ENCODE peak calls at places on chromosome 15, in four cellular contexts. H is left lung, K is foreskin fibroblast, O is upper lobe of left lung. R is an unnamed sample.

GRCh38 chr15:33201376-33202189 is 7.1 kb upstream of the FMN1 start:
- DNase-seq in K (peak; percentile 23), H (peak; percentile 79), O (peak; percentile 80), R (peak; percentile 18)

GRCh38 chr15:73979636-73980035 is 12.5 kb downstream of the STOML1 start:
- DNase-seq in K (no peak), O (no peak), H (no peak), R (no peak)

GRCh38 chr15:67080900-67081431 is 15.6 kb downstream of the SMAD3 start:
- DNase-seq in O (peak; percentile 73), K (peak; percentile 92), H (no peak), R (peak; percentile 69)

GRCh38 chr15:42640103-42640502 is 64.7 kb downstream of the STARD9 start:
- DNase-seq in O (no peak), K (no peak), H (no peak), R (no peak)

GRCh38 chr15:64883997-64884511 is 27.6 kb upstream of the ANKDD1A start:
- DNase-seq in K (peak; percentile 90), O (peak; percentile 90), H (peak; percentile 94), R (peak; percentile 45)

GRCh38 chr15:64624242-64624641 is 151.1 kb downstream of the RBPMS2 start:
- DNase-seq in K (no peak), H (no peak), O (no peak), R (no peak)

GRCh38 chr15:90412356-90413194 is 24.5 kb downstream of the IQGAP1 start:
- DNase-seq in K (no peak), H (no peak), O (peak; percentile 93), R (no peak)

GRCh38 chr15:40234783-40235182 is 4.1 kb upstream of the PAK6 start:
- DNase-seq in O (no peak), K (no peak), H (no peak), R (no peak)

GRCh38 chr15:91911878-91912277 is 58.4 kb downstream of the SLCO3A1 start:
- DNase-seq in K (no peak), H (no peak), O (no peak), R (no peak)

GRCh38 chr15:71476823-71477222 is 333.5 kb upstream of the NR2E3 start:
- DNase-seq in K (no peak), O (no peak), H (no peak), R (no peak)

GRCh38 chr15:38975282-38975990 is 410.8 kb upstream of the RASGRP1 start:
- DNase-seq in H (no peak), K (no peak), O (no peak), R (no peak)

GRCh38 chr15:45225506-45226273 is 26.3 kb upstream of the SLC28A2 start:
- DNase-seq in K (no peak), O (no peak), H (no peak), R (no peak)

GRCh38 chr15:67523337-67523736 is 2.4 kb downstream of the C15orf61 start:
- DNase-seq in O (no peak), K (no peak), H (no peak), R (no peak)

GRCh38 chr15:65937476-65937875 is 68.2 kb downstream of the RAB11A start:
- DNase-seq in K (no peak), H (no peak), O (peak; percentile 51), R (no peak)

GRCh38 chr15:89747708-89748682 is 3.1 kb downstream of the MESP1 start:
- DNase-seq in H (peak; percentile 75), K (no peak), O (no peak), R (no peak)

GRCh38 chr15:101022306-101022705 is 103.1 kb downstream of the LRRK1 start:
- DNase-seq in H (no peak), O (no peak), K (no peak), R (no peak)

GRCh38 chr15:37019479-37020433 is 80.6 kb downstream of the MEIS2 start:
- DNase-seq in O (peak; percentile 31), H (no peak), K (no peak), R (no peak)

GRCh38 chr15:31091531-31091930 is 10.0 kb downstream of the TRPM1 start:
- DNase-seq in K (peak; percentile 30), H (no peak), O (no peak), R (no peak)

GRCh38 chr15:38691951-38692788 is 127.6 kb upstream of the RASGRP1 start:
- DNase-seq in H (no peak), K (no peak), O (no peak), R (no peak)

GRCh38 chr15:74497584-74497983 is 36.6 kb upstream of the UBL7 start:
- DNase-seq in H (no peak), K (no peak), O (no peak), R (no peak)

GRCh38 chr15:48392356-48392755 is 61.1 kb downstream of the DUT start:
- DNase-seq in K (no peak), O (peak; percentile 47), H (no peak), R (no peak)

GRCh38 chr15:27796405-27797085 is 302.6 kb downstream of the OCA2 start:
- DNase-seq in H (no peak), O (no peak), K (no peak), R (no peak)

GRCh38 chr15:65987100-65987499 is 117.8 kb downstream of the RAB11A start:
- DNase-seq in K (no peak), H (no peak), O (no peak), R (no peak)

GRCh38 chr15:23648920-23649515 is 1.4 kb upstream of the MAGEL2 start:
- DNase-seq in K (no peak), H (no peak), O (no peak), R (no peak)

GRCh38 chr15:71725215-71725955 is 85.0 kb upstream of the NR2E3 start:
- DNase-seq in H (no peak), K (peak; percentile 57), O (no peak), R (no peak)

GRCh38 chr15:70474682-70475438 is 288.5 kb downstream of the UACA start:
- DNase-seq in O (peak; percentile 87), K (peak; percentile 38), H (peak; percentile 90), R (no peak)

GRCh38 chr15:58404722-58405121 is 27.1 kb upstream of the LIPC start:
- DNase-seq in O (no peak), H (no peak), K (no peak), R (no peak)

GRCh38 chr15:38520035-38520434 is 44.6 kb downstream of the RASGRP1 start:
- DNase-seq in O (no peak), H (no peak), K (no peak), R (no peak)

GRCh38 chr15:58065445-58066041 is at the start of gene ALDH1A2:
- DNase-seq in H (peak; percentile 89), O (peak; percentile 21), K (no peak), R (no peak)

GRCh38 chr15:84654689-84655453 is 788 bp upstream of the WDR73 start:
- DNase-seq in H (peak; percentile 90), K (peak; percentile 78), O (peak; percentile 91), R (peak; percentile 63)
- TF ChIP-seq CTCF in H (peak; percentile 69), K (peak; percentile 79), O (peak; percentile 75), R (peak; percentile 25)

DNA sequence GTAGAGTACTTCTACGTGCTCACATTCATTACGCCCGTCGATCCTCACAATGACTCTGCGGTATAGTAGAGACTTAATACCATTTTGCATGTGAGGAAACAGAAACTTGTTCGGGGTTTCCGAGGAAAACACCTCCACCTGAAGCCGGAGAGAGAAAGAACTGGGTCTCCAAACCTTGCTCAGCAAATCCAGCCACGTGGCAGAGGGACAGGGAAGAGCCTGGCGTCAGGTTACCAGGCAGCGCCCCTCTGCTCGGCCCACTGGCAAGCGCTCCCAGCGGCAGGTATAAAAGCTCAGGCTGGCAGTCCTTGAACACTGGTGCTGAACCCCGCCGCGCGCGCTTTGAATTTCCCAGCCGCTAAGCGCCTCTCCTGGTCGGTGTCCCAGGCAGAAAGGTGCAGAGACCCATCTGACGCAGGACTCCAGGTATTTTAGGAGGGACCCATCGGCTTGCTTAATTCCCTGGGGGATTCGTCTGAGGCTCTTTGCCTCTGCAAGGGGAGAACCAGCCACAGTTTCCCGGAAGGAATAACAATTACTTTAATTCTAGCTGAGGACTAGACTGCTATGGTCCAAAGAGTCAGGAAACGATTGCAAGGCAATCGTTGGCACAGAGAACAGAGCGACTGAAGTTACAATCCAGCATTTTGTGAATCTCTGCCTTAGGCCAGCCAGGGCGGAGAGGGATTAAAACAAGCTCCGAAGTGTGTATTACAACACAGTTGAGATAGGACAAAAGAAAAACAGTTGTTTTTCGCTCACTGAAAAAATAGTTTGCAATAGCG is at the start of gene C2CD4A:
- DNase-seq in O (peak; percentile 89), K (no peak), H (peak; percentile 91), R (peak; percentile 48)
- TF ChIP-seq CTCF in O (peak; percentile 20), K (peak; percentile 8), H (no peak), R (no peak)

GRCh38 chr15:35448294-35448693 is 97.7 kb downstream of the DPH6 start:
- DNase-seq in O (no peak), K (no peak), H (no peak), R (no peak)
- TF ChIP-seq CTCF in O (no peak), K (no peak), H (no peak), R (no peak)

GRCh38 chr15:60551781-60552161 is 72.8 kb upstream of the ICE2 start:
- DNase-seq in K (no peak), H (no peak), O (no peak), R (no peak)
- TF ChIP-seq CTCF in K (no peak), H (no peak), O (no peak), R (no peak)

GRCh38 chr15:59993950-59994401 is 10.1 kb upstream of the FOXB1 start:
- DNase-seq in K (no peak), H (no peak), O (no peak), R (no peak)
- TF ChIP-seq CTCF in K (no peak), H (no peak), O (no peak), R (no peak)

DNA sequence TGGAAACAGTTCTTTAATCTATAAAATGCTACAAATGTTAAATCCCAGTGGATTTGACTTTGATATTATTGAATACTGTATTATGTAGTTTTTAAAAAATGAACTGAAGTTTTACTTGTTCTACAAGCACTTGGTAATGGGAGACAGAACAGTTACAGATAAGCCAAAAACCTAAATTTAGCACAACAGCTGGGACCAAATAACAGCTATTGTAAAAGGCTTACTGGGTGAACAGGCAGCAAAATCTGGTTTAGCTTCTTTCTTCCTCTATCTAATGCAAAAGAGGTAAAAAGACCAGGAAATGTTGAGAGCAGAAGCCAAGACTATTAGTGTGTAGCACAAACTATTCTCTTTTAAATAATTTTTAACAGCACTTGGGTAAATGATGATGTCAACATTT is 1.6 kb upstream of the ATOSA start:
- DNase-seq in K (no peak), O (no peak), H (no peak), R (no peak)
- TF ChIP-seq CTCF in K (no peak), O (no peak), H (no peak), R (no peak)

GRCh38 chr15:61857169-61857829 is 202.9 kb downstream of the VPS13C start:
- DNase-seq in O (no peak), H (no peak), K (no peak), R (no peak)

GRCh38 chr15:61856295-61856694 is 204.0 kb downstream of the VPS13C start:
- DNase-seq in O (no peak), H (no peak), K (no peak), R (no peak)

DNA sequence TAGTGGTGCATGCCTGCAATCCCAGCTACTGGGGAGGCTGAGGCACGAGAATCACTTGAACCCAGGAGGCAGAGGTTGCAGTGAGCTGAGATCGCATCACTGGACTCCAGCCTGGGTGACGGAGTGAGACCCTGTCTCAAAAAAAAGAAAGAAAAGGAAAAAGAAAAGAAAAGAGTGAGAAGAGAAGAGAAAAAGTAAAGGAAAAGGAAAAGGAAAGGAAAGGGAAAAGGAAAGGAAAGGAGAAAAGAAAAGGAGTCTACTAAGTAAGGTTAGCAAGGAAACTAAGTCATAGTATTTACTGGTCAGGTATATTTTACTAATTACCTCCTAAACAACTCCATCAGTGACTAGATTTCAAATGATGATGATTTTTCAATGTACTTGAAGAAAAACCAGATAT is 198.3 kb downstream of the VPS13C start:
- DNase-seq in K (no peak), O (no peak), H (no peak), R (no peak)
- TF ChIP-seq CTCF in K (no peak), O (no peak), H (no peak), R (no peak)

GRCh38 chr15:79105141-79105540 is 14.6 kb upstream of the RASGRF1 start:
- DNase-seq in K (no peak), H (no peak), O (no peak), R (no peak)
- TF ChIP-seq CTCF in K (no peak), H (no peak), O (no peak), R (no peak)

R was measured in activated B cell treated with CpG ODN at 0.5 μM for 24 hours.